ENCODE peak calls at places on chromosomes 11 and 22, in four cellular contexts. P, B, Y and D are unnamed samples.

GRCh38 chr22:17314472-17314871 is 54.8 kb upstream of the CECR2 start:
- DNase-seq in P (no peak), B (no peak), Y (no peak), D (no peak)

GRCh38 chr22:50089231-50090140 is at the start of gene MOV10L1:
- DNase-seq in P (peak), B (no peak), Y (no peak), D (no peak)

GRCh38 chr11:22797081-22797480 is 32.5 kb downstream of the SVIP start:
- DNase-seq in P (no peak), B (no peak), Y (no peak), D (no peak)

GRCh38 chr11:123493393-123494063 is 63.5 kb downstream of the GRAMD1B start:
- DNase-seq in P (no peak), B (no peak), Y (no peak), D (no peak)

GRCh38 chr11:101128571-101129202 is 926 bp downstream of the PGR start:
- DNase-seq in P (no peak), B (no peak), Y (peak), D (no peak)

GRCh38 chr11:108958446-108959123 is 293.7 kb downstream of the DDX10 start:
- DNase-seq in P (no peak), B (no peak), Y (no peak), D (peak)

GRCh38 chr11:44993971-44994705 is 43.5 kb upstream of the TP53I11 start:
- DNase-seq in P (no peak), B (no peak), Y (no peak), D (no peak)

GRCh38 chr22:17368727-17369552 is at the start of gene CECR2:
- DNase-seq in P (peak), B (peak), Y (no peak), D (no peak)

GRCh38 chr22:19168088-19168890 is 10.2 kb downstream of the SLC25A1 start:
- DNase-seq in P (no peak), B (no peak), Y (no peak), D (no peak)

GRCh38 chr11:34072041-34072440 is 20.5 kb downstream of the CAPRIN1 start:
- DNase-seq in P (no peak), B (no peak), Y (no peak), D (no peak)

GRCh38 chr22:39139933-39140332 is 12.5 kb downstream of the CBX7 start:
- DNase-seq in P (no peak), B (no peak), Y (no peak), D (no peak)

GRCh38 chr11:35218956-35219355 is 80.0 kb downstream of the CD44 start:
- DNase-seq in P (no peak), B (no peak), Y (no peak), D (no peak)

GRCh38 chr11:71476031-71476430 is 23.0 kb downstream of the NADSYN1 start:
- DNase-seq in P (no peak), B (no peak), Y (no peak), D (no peak)

GRCh38 chr11:1310772-1311468 is 1.5 kb upstream of the TOLLIP start:
- DNase-seq in P (peak), B (peak), Y (no peak), D (no peak)

GRCh38 chr11:57305523-57305922 is 19.2 kb downstream of the TNKS1BP1 start:
- DNase-seq in P (no peak), B (no peak), Y (no peak), D (no peak)

GRCh38 chr11:31671681-31672080 is 139.4 kb downstream of the PAX6 start:
- DNase-seq in P (no peak), B (no peak), Y (no peak), D (no peak)

GRCh38 chr11:107549253-107549953 is 16.1 kb downstream of the ALKBH8 start:
- DNase-seq in P (peak), B (no peak), Y (peak), D (peak)

GRCh38 chr11:119778391-119779194 is 49.6 kb upstream of the NECTIN1 start:
- DNase-seq in P (no peak), B (no peak), Y (no peak), D (no peak)

GRCh38 chr11:57568330-57568766 is 876 bp upstream of the UBE2L6 start:
- DNase-seq in P (peak), B (peak), Y (no peak), D (peak)

GRCh38 chr11:114354076-114354475 is 46.2 kb downstream of the C11orf71 start:
- DNase-seq in P (no peak), B (no peak), Y (no peak), D (peak)

GRCh38 chr11:27403195-27403594 is 40.2 kb upstream of the CCDC34 start:
- DNase-seq in P (no peak), B (no peak), Y (no peak), D (no peak)

GRCh38 chr11:57639321-57640067 is 10.2 kb downstream of the YPEL4 start:
- DNase-seq in P (no peak), B (no peak), Y (no peak), D (peak)

GRCh38 chr11:73143126-73143838 is 1.2 kb upstream of the FCHSD2 start:
- DNase-seq in P (no peak), B (no peak), Y (no peak), D (no peak)

GRCh38 chr11:62832346-62833234 is at the start of gene TEX54:
- DNase-seq in P (no peak), B (no peak), Y (no peak), D (peak)

GRCh38 chr11:73047773-73048371 is 94.2 kb downstream of the FCHSD2 start:
- DNase-seq in P (no peak), B (no peak), Y (no peak), D (no peak)

GRCh38 chr11:5631969-5632635 is 7.3 kb downstream of the TRIM34 start:
- DNase-seq in P (no peak), B (peak), Y (no peak), D (no peak)

GRCh38 chr22:37904572-37905533 is 1.2 kb upstream of the MICALL1 start:
- DNase-seq in P (peak), B (no peak), Y (no peak), D (peak)

GRCh38 chr22:25062378-25063095 is 110.0 kb downstream of the KIAA1671 start:
- DNase-seq in P (peak), B (no peak), Y (no peak), D (no peak)

GRCh38 chr11:119615003-119615878 is 113.8 kb downstream of the NECTIN1 start:
- DNase-seq in P (no peak), B (no peak), Y (no peak), D (peak)

GRCh38 chr11:45807792-45808238 is 2.9 kb downstream of the SLC35C1 start:
- DNase-seq in P (no peak), B (no peak), Y (no peak), D (no peak)

GRCh38 chr11:121550247-121551132 is 97.7 kb upstream of the SORL1-AS1 start:
- DNase-seq in P (no peak), B (no peak), Y (no peak), D (no peak)

GRCh38 chr22:49234459-49234858 is 593.2 kb downstream of the BRD1 start:
- DNase-seq in P (no peak), B (no peak), Y (no peak), D (no peak)

GRCh38 chr11:86592047-86592564 is 80.3 kb downstream of the ME3 start:
- DNase-seq in P (no peak), B (no peak), Y (no peak), D (peak)

GRCh38 chr22:31857247-31857646 is 87.1 kb upstream of the YWHAH start:
- DNase-seq in P (no peak), B (no peak), Y (no peak), D (no peak)

GRCh38 chr11:117915219-117915618 is 14.0 kb downstream of the TMPRSS13 start:
- DNase-seq in P (no peak), B (no peak), Y (no peak), D (no peak)

GRCh38 chr11:125239585-125240331 is 75.2 kb downstream of the PKNOX2 start:
- DNase-seq in P (no peak), B (no peak), Y (no peak), D (no peak)

GRCh38 chr11:110613526-110613925 is 98.7 kb downstream of the ARHGAP20 start:
- DNase-seq in P (no peak), B (no peak), Y (no peak), D (no peak)